ENCODE peak calls at places on chromosomes 6 and 20, in six cellular contexts. One of them, this sample, is unnamed.

GRCh38 chr20:51184289-51184688 is 161.4 kb upstream of the KCNG1 start:
- DNase-seq in activated CD4-positive, CD25-positive, alpha-beta regulatory T cell treated with anti-CD3 and anti-CD28 coated beads, Interleukin-2, amount 50 U/mL, for 72 hours: no peak
- DNase-seq in left cardiac atrium: no peak
- DNase-seq in BJ: no peak
- DNase-seq in stimulated activated CD4-positive, alpha-beta T cell treated with anti-CD3 and anti-CD28 coated beads, Interleukin-12 subunit alpha, Interleukin-12 subunit beta, amount 100 ng/mL, for 4 hours: no peak
- DNase-seq in NCI-H1105: no peak
- DNase-seq in this sample: no peak

GRCh38 chr6:36027501-36028087 is at the start of gene MAPK14:
- DNase-seq in activated CD4-positive, CD25-positive, alpha-beta regulatory T cell treated with anti-CD3 and anti-CD28 coated beads, Interleukin-2, amount 50 U/mL, for 72 hours: peak; percentile 95
- DNase-seq in BJ: peak; percentile 96
- DNase-seq in NCI-H1105: peak; percentile 100
- DNase-seq in stimulated activated CD4-positive, alpha-beta T cell treated with anti-CD3 and anti-CD28 coated beads, Interleukin-12 subunit alpha, Interleukin-12 subunit beta, amount 100 ng/mL, for 4 hours: peak; percentile 95
- DNase-seq in left cardiac atrium: peak; percentile 99
- DNase-seq in this sample: peak; percentile 96

GRCh38 chr6:53513056-53513455 is 31.8 kb downstream of the GCLC start:
- DNase-seq in stimulated activated CD4-positive, alpha-beta T cell treated with anti-CD3 and anti-CD28 coated beads, Interleukin-12 subunit alpha, Interleukin-12 subunit beta, amount 100 ng/mL, for 4 hours: no peak
- DNase-seq in BJ: no peak
- DNase-seq in NCI-H1105: no peak
- DNase-seq in left cardiac atrium: no peak
- DNase-seq in activated CD4-positive, CD25-positive, alpha-beta regulatory T cell treated with anti-CD3 and anti-CD28 coated beads, Interleukin-2, amount 50 U/mL, for 72 hours: no peak
- DNase-seq in this sample: no peak

GRCh38 chr20:12984863-12985262 is 23.9 kb upstream of the SPTLC3 start:
- DNase-seq in BJ: no peak
- DNase-seq in stimulated activated CD4-positive, alpha-beta T cell treated with anti-CD3 and anti-CD28 coated beads, Interleukin-12 subunit alpha, Interleukin-12 subunit beta, amount 100 ng/mL, for 4 hours: no peak
- DNase-seq in left cardiac atrium: no peak
- DNase-seq in NCI-H1105: no peak
- DNase-seq in activated CD4-positive, CD25-positive, alpha-beta regulatory T cell treated with anti-CD3 and anti-CD28 coated beads, Interleukin-2, amount 50 U/mL, for 72 hours: no peak
- DNase-seq in this sample: no peak

GRCh38 chr20:51393566-51393965 is 149.0 kb downstream of the NFATC2 start:
- DNase-seq in NCI-H1105: no peak
- DNase-seq in left cardiac atrium: peak; percentile 53
- DNase-seq in activated CD4-positive, CD25-positive, alpha-beta regulatory T cell treated with anti-CD3 and anti-CD28 coated beads, Interleukin-2, amount 50 U/mL, for 72 hours: no peak
- DNase-seq in stimulated activated CD4-positive, alpha-beta T cell treated with anti-CD3 and anti-CD28 coated beads, Interleukin-12 subunit alpha, Interleukin-12 subunit beta, amount 100 ng/mL, for 4 hours: no peak
- DNase-seq in BJ: no peak
- DNase-seq in this sample: no peak

GRCh38 chr6:34531580-34532201 is 24.4 kb downstream of the SPDEF start:
- DNase-seq in stimulated activated CD4-positive, alpha-beta T cell treated with anti-CD3 and anti-CD28 coated beads, Interleukin-12 subunit alpha, Interleukin-12 subunit beta, amount 100 ng/mL, for 4 hours: no peak
- DNase-seq in left cardiac atrium: peak; percentile 54
- DNase-seq in NCI-H1105: no peak
- DNase-seq in BJ: no peak
- DNase-seq in activated CD4-positive, CD25-positive, alpha-beta regulatory T cell treated with anti-CD3 and anti-CD28 coated beads, Interleukin-2, amount 50 U/mL, for 72 hours: peak; percentile 45
- DNase-seq in this sample: no peak

GRCh38 chr6:128474933-128475332 is 45.5 kb downstream of the PTPRK start:
- DNase-seq in activated CD4-positive, CD25-positive, alpha-beta regulatory T cell treated with anti-CD3 and anti-CD28 coated beads, Interleukin-2, amount 50 U/mL, for 72 hours: no peak
- DNase-seq in NCI-H1105: no peak
- DNase-seq in BJ: no peak
- DNase-seq in left cardiac atrium: no peak
- DNase-seq in stimulated activated CD4-positive, alpha-beta T cell treated with anti-CD3 and anti-CD28 coated beads, Interleukin-12 subunit alpha, Interleukin-12 subunit beta, amount 100 ng/mL, for 4 hours: no peak
- DNase-seq in this sample: no peak

GRCh38 chr6:34527751-34528670 is 28.1 kb downstream of the SPDEF start:
- DNase-seq in activated CD4-positive, CD25-positive, alpha-beta regulatory T cell treated with anti-CD3 and anti-CD28 coated beads, Interleukin-2, amount 50 U/mL, for 72 hours: no peak
- DNase-seq in stimulated activated CD4-positive, alpha-beta T cell treated with anti-CD3 and anti-CD28 coated beads, Interleukin-12 subunit alpha, Interleukin-12 subunit beta, amount 100 ng/mL, for 4 hours: no peak
- DNase-seq in NCI-H1105: no peak
- DNase-seq in BJ: no peak
- DNase-seq in left cardiac atrium: peak; percentile 10
- DNase-seq in this sample: no peak

GRCh38 chr20:23566199-23566932 is 1.9 kb downstream of the CST9L start:
- DNase-seq in activated CD4-positive, CD25-positive, alpha-beta regulatory T cell treated with anti-CD3 and anti-CD28 coated beads, Interleukin-2, amount 50 U/mL, for 72 hours: no peak
- DNase-seq in BJ: no peak
- DNase-seq in left cardiac atrium: no peak
- DNase-seq in stimulated activated CD4-positive, alpha-beta T cell treated with anti-CD3 and anti-CD28 coated beads, Interleukin-12 subunit alpha, Interleukin-12 subunit beta, amount 100 ng/mL, for 4 hours: no peak
- DNase-seq in NCI-H1105: no peak
- DNase-seq in this sample: no peak

GRCh38 chr20:38670786-38671185 is 53.5 kb upstream of the SLC32A1 start:
- DNase-seq in left cardiac atrium: no peak
- DNase-seq in BJ: no peak
- DNase-seq in stimulated activated CD4-positive, alpha-beta T cell treated with anti-CD3 and anti-CD28 coated beads, Interleukin-12 subunit alpha, Interleukin-12 subunit beta, amount 100 ng/mL, for 4 hours: no peak
- DNase-seq in NCI-H1105: no peak
- DNase-seq in activated CD4-positive, CD25-positive, alpha-beta regulatory T cell treated with anti-CD3 and anti-CD28 coated beads, Interleukin-2, amount 50 U/mL, for 72 hours: no peak
- DNase-seq in this sample: no peak

GRCh38 chr6:1701668-1702353 is 92.1 kb downstream of the FOXC1 start:
- DNase-seq in BJ: peak; percentile 75
- DNase-seq in stimulated activated CD4-positive, alpha-beta T cell treated with anti-CD3 and anti-CD28 coated beads, Interleukin-12 subunit alpha, Interleukin-12 subunit beta, amount 100 ng/mL, for 4 hours: no peak
- DNase-seq in activated CD4-positive, CD25-positive, alpha-beta regulatory T cell treated with anti-CD3 and anti-CD28 coated beads, Interleukin-2, amount 50 U/mL, for 72 hours: no peak
- DNase-seq in left cardiac atrium: peak; percentile 35
- DNase-seq in NCI-H1105: no peak
- DNase-seq in this sample: no peak

GRCh38 chr6:41966961-41967311 is 25.3 kb upstream of the CCND3 start:
- DNase-seq in activated CD4-positive, CD25-positive, alpha-beta regulatory T cell treated with anti-CD3 and anti-CD28 coated beads, Interleukin-2, amount 50 U/mL, for 72 hours: no peak
- DNase-seq in stimulated activated CD4-positive, alpha-beta T cell treated with anti-CD3 and anti-CD28 coated beads, Interleukin-12 subunit alpha, Interleukin-12 subunit beta, amount 100 ng/mL, for 4 hours: no peak
- DNase-seq in BJ: no peak
- DNase-seq in left cardiac atrium: no peak
- DNase-seq in NCI-H1105: no peak
- DNase-seq in this sample: no peak

GRCh38 chr20:58688838-58689237 is 3.8 kb upstream of the NPEPL1 start:
- DNase-seq in left cardiac atrium: no peak
- DNase-seq in stimulated activated CD4-positive, alpha-beta T cell treated with anti-CD3 and anti-CD28 coated beads, Interleukin-12 subunit alpha, Interleukin-12 subunit beta, amount 100 ng/mL, for 4 hours: no peak
- DNase-seq in activated CD4-positive, CD25-positive, alpha-beta regulatory T cell treated with anti-CD3 and anti-CD28 coated beads, Interleukin-2, amount 50 U/mL, for 72 hours: no peak
- DNase-seq in BJ: no peak
- DNase-seq in NCI-H1105: no peak
- DNase-seq in this sample: no peak

GRCh38 chr6:116055513-116055912 is 5.2 kb downstream of the FRK start:
- DNase-seq in NCI-H1105: no peak
- DNase-seq in BJ: no peak
- DNase-seq in left cardiac atrium: no peak
- DNase-seq in stimulated activated CD4-positive, alpha-beta T cell treated with anti-CD3 and anti-CD28 coated beads, Interleukin-12 subunit alpha, Interleukin-12 subunit beta, amount 100 ng/mL, for 4 hours: no peak
- DNase-seq in activated CD4-positive, CD25-positive, alpha-beta regulatory T cell treated with anti-CD3 and anti-CD28 coated beads, Interleukin-2, amount 50 U/mL, for 72 hours: no peak
- DNase-seq in this sample: no peak

GRCh38 chr20:61629361-61630239 is 377.5 kb downstream of the CDH4 start:
- DNase-seq in NCI-H1105: no peak
- DNase-seq in left cardiac atrium: peak; percentile 16
- DNase-seq in stimulated activated CD4-positive, alpha-beta T cell treated with anti-CD3 and anti-CD28 coated beads, Interleukin-12 subunit alpha, Interleukin-12 subunit beta, amount 100 ng/mL, for 4 hours: no peak
- DNase-seq in BJ: no peak
- DNase-seq in activated CD4-positive, CD25-positive, alpha-beta regulatory T cell treated with anti-CD3 and anti-CD28 coated beads, Interleukin-2, amount 50 U/mL, for 72 hours: no peak
- DNase-seq in this sample: no peak

GRCh38 chr20:418858-419365 is 10.8 kb downstream of the RBCK1 start:
- DNase-seq in stimulated activated CD4-positive, alpha-beta T cell treated with anti-CD3 and anti-CD28 coated beads, Interleukin-12 subunit alpha, Interleukin-12 subunit beta, amount 100 ng/mL, for 4 hours: no peak
- DNase-seq in activated CD4-positive, CD25-positive, alpha-beta regulatory T cell treated with anti-CD3 and anti-CD28 coated beads, Interleukin-2, amount 50 U/mL, for 72 hours: no peak
- DNase-seq in left cardiac atrium: no peak
- DNase-seq in BJ: no peak
- DNase-seq in NCI-H1105: no peak
- DNase-seq in this sample: no peak

GRCh38 chr6:38554700-38555413 is 84.9 kb downstream of the BTBD9 start:
- DNase-seq in left cardiac atrium: no peak
- DNase-seq in activated CD4-positive, CD25-positive, alpha-beta regulatory T cell treated with anti-CD3 and anti-CD28 coated beads, Interleukin-2, amount 50 U/mL, for 72 hours: no peak
- DNase-seq in NCI-H1105: no peak
- DNase-seq in stimulated activated CD4-positive, alpha-beta T cell treated with anti-CD3 and anti-CD28 coated beads, Interleukin-12 subunit alpha, Interleukin-12 subunit beta, amount 100 ng/mL, for 4 hours: no peak
- DNase-seq in BJ: peak; percentile 14
- DNase-seq in this sample: no peak

GRCh38 chr6:161271343-161272019 is 2.4 kb downstream of the AGPAT4 start:
- DNase-seq in BJ: no peak
- DNase-seq in activated CD4-positive, CD25-positive, alpha-beta regulatory T cell treated with anti-CD3 and anti-CD28 coated beads, Interleukin-2, amount 50 U/mL, for 72 hours: no peak
- DNase-seq in NCI-H1105: no peak
- DNase-seq in left cardiac atrium: no peak
- DNase-seq in stimulated activated CD4-positive, alpha-beta T cell treated with anti-CD3 and anti-CD28 coated beads, Interleukin-12 subunit alpha, Interleukin-12 subunit beta, amount 100 ng/mL, for 4 hours: no peak
- DNase-seq in this sample: no peak

GRCh38 chr6:296151-297122 is 4.2 kb downstream of the DUSP22 start:
- DNase-seq in left cardiac atrium: peak; percentile 52
- DNase-seq in stimulated activated CD4-positive, alpha-beta T cell treated with anti-CD3 and anti-CD28 coated beads, Interleukin-12 subunit alpha, Interleukin-12 subunit beta, amount 100 ng/mL, for 4 hours: no peak
- DNase-seq in NCI-H1105: no peak
- DNase-seq in BJ: no peak
- DNase-seq in activated CD4-positive, CD25-positive, alpha-beta regulatory T cell treated with anti-CD3 and anti-CD28 coated beads, Interleukin-2, amount 50 U/mL, for 72 hours: peak; percentile 32
- DNase-seq in this sample: no peak

GRCh38 chr20:50116368-50116999 is 3.5 kb upstream of the UBE2V1 start:
- DNase-seq in left cardiac atrium: no peak
- DNase-seq in activated CD4-positive, CD25-positive, alpha-beta regulatory T cell treated with anti-CD3 and anti-CD28 coated beads, Interleukin-2, amount 50 U/mL, for 72 hours: peak; percentile 32
- DNase-seq in BJ: no peak
- DNase-seq in stimulated activated CD4-positive, alpha-beta T cell treated with anti-CD3 and anti-CD28 coated beads, Interleukin-12 subunit alpha, Interleukin-12 subunit beta, amount 100 ng/mL, for 4 hours: no peak
- DNase-seq in NCI-H1105: no peak
- DNase-seq in this sample: no peak

GRCh38 chr6:27111743-27112142 is 135.8 kb upstream of the PRSS16 start:
- DNase-seq in stimulated activated CD4-positive, alpha-beta T cell treated with anti-CD3 and anti-CD28 coated beads, Interleukin-12 subunit alpha, Interleukin-12 subunit beta, amount 100 ng/mL, for 4 hours: no peak
- DNase-seq in activated CD4-positive, CD25-positive, alpha-beta regulatory T cell treated with anti-CD3 and anti-CD28 coated beads, Interleukin-2, amount 50 U/mL, for 72 hours: no peak
- DNase-seq in BJ: no peak
- DNase-seq in NCI-H1105: no peak
- DNase-seq in left cardiac atrium: no peak
- DNase-seq in this sample: no peak

GRCh38 chr6:33947047-33947446 is 143.2 kb upstream of the MLN start:
- DNase-seq in left cardiac atrium: no peak
- DNase-seq in BJ: no peak
- DNase-seq in NCI-H1105: no peak
- DNase-seq in stimulated activated CD4-positive, alpha-beta T cell treated with anti-CD3 and anti-CD28 coated beads, Interleukin-12 subunit alpha, Interleukin-12 subunit beta, amount 100 ng/mL, for 4 hours: no peak
- DNase-seq in activated CD4-positive, CD25-positive, alpha-beta regulatory T cell treated with anti-CD3 and anti-CD28 coated beads, Interleukin-2, amount 50 U/mL, for 72 hours: no peak
- DNase-seq in this sample: no peak

GRCh38 chr6:73388433-73388799 is 6.2 kb upstream of the DDX43 start:
- DNase-seq in stimulated activated CD4-positive, alpha-beta T cell treated with anti-CD3 and anti-CD28 coated beads, Interleukin-12 subunit alpha, Interleukin-12 subunit beta, amount 100 ng/mL, for 4 hours: no peak
- DNase-seq in NCI-H1105: no peak
- DNase-seq in activated CD4-positive, CD25-positive, alpha-beta regulatory T cell treated with anti-CD3 and anti-CD28 coated beads, Interleukin-2, amount 50 U/mL, for 72 hours: no peak
- DNase-seq in BJ: no peak
- DNase-seq in left cardiac atrium: no peak
- DNase-seq in this sample: no peak

GRCh38 chr20:10370091-10370887 is 63.7 kb downstream of the MKKS start:
- DNase-seq in NCI-H1105: no peak
- DNase-seq in BJ: no peak
- DNase-seq in activated CD4-positive, CD25-positive, alpha-beta regulatory T cell treated with anti-CD3 and anti-CD28 coated beads, Interleukin-2, amount 50 U/mL, for 72 hours: no peak
- DNase-seq in left cardiac atrium: no peak
- DNase-seq in stimulated activated CD4-positive, alpha-beta T cell treated with anti-CD3 and anti-CD28 coated beads, Interleukin-12 subunit alpha, Interleukin-12 subunit beta, amount 100 ng/mL, for 4 hours: no peak
- DNase-seq in this sample: no peak

GRCh38 chr6:51414361-51414760 is 595.7 kb downstream of the TFAP2B start:
- DNase-seq in left cardiac atrium: no peak
- DNase-seq in activated CD4-positive, CD25-positive, alpha-beta regulatory T cell treated with anti-CD3 and anti-CD28 coated beads, Interleukin-2, amount 50 U/mL, for 72 hours: no peak
- DNase-seq in BJ: no peak
- DNase-seq in NCI-H1105: no peak
- DNase-seq in stimulated activated CD4-positive, alpha-beta T cell treated with anti-CD3 and anti-CD28 coated beads, Interleukin-12 subunit alpha, Interleukin-12 subunit beta, amount 100 ng/mL, for 4 hours: no peak
- DNase-seq in this sample: no peak

GRCh38 chr6:6749791-6750434 is 161.4 kb downstream of the LY86 start:
- DNase-seq in activated CD4-positive, CD25-positive, alpha-beta regulatory T cell treated with anti-CD3 and anti-CD28 coated beads, Interleukin-2, amount 50 U/mL, for 72 hours: no peak
- DNase-seq in NCI-H1105: no peak
- DNase-seq in stimulated activated CD4-positive, alpha-beta T cell treated with anti-CD3 and anti-CD28 coated beads, Interleukin-12 subunit alpha, Interleukin-12 subunit beta, amount 100 ng/mL, for 4 hours: peak; percentile 25
- DNase-seq in BJ: peak; percentile 43
- DNase-seq in left cardiac atrium: peak; percentile 52
- DNase-seq in this sample: no peak

GRCh38 chr6:113713665-113714064 is 143.5 kb upstream of the MARCKS start:
- DNase-seq in BJ: no peak
- DNase-seq in NCI-H1105: no peak
- DNase-seq in left cardiac atrium: no peak
- DNase-seq in stimulated activated CD4-positive, alpha-beta T cell treated with anti-CD3 and anti-CD28 coated beads, Interleukin-12 subunit alpha, Interleukin-12 subunit beta, amount 100 ng/mL, for 4 hours: no peak
- DNase-seq in activated CD4-positive, CD25-positive, alpha-beta regulatory T cell treated with anti-CD3 and anti-CD28 coated beads, Interleukin-2, amount 50 U/mL, for 72 hours: no peak
- DNase-seq in this sample: no peak

GRCh38 chr20:50292324-50293243 is 102.0 kb downstream of the CEBPB start:
- DNase-seq in BJ: peak; percentile 71
- DNase-seq in NCI-H1105: no peak
- DNase-seq in activated CD4-positive, CD25-positive, alpha-beta regulatory T cell treated with anti-CD3 and anti-CD28 coated beads, Interleukin-2, amount 50 U/mL, for 72 hours: peak; percentile 47
- DNase-seq in left cardiac atrium: peak; percentile 96
- DNase-seq in stimulated activated CD4-positive, alpha-beta T cell treated with anti-CD3 and anti-CD28 coated beads, Interleukin-12 subunit alpha, Interleukin-12 subunit beta, amount 100 ng/mL, for 4 hours: peak; percentile 31
- DNase-seq in this sample: peak; percentile 48

GRCh38 chr6:15555101-15556038 is 107.5 kb downstream of the DTNBP1 start:
- DNase-seq in NCI-H1105: no peak
- DNase-seq in stimulated activated CD4-positive, alpha-beta T cell treated with anti-CD3 and anti-CD28 coated beads, Interleukin-12 subunit alpha, Interleukin-12 subunit beta, amount 100 ng/mL, for 4 hours: no peak
- DNase-seq in activated CD4-positive, CD25-positive, alpha-beta regulatory T cell treated with anti-CD3 and anti-CD28 coated beads, Interleukin-2, amount 50 U/mL, for 72 hours: no peak
- DNase-seq in BJ: no peak
- DNase-seq in left cardiac atrium: no peak
- DNase-seq in this sample: no peak

GRCh38 chr6:123804771-123805540 is 1.3 kb downstream of the NKAIN2 start:
- DNase-seq in BJ: no peak
- DNase-seq in left cardiac atrium: no peak
- DNase-seq in NCI-H1105: no peak
- DNase-seq in stimulated activated CD4-positive, alpha-beta T cell treated with anti-CD3 and anti-CD28 coated beads, Interleukin-12 subunit alpha, Interleukin-12 subunit beta, amount 100 ng/mL, for 4 hours: no peak
- DNase-seq in activated CD4-positive, CD25-positive, alpha-beta regulatory T cell treated with anti-CD3 and anti-CD28 coated beads, Interleukin-2, amount 50 U/mL, for 72 hours: no peak
- DNase-seq in this sample: no peak

GRCh38 chr20:4482378-4482777 is 239.3 kb upstream of the PRND start:
- DNase-seq in BJ: no peak
- DNase-seq in stimulated activated CD4-positive, alpha-beta T cell treated with anti-CD3 and anti-CD28 coated beads, Interleukin-12 subunit alpha, Interleukin-12 subunit beta, amount 100 ng/mL, for 4 hours: no peak
- DNase-seq in NCI-H1105: no peak
- DNase-seq in left cardiac atrium: no peak
- DNase-seq in activated CD4-positive, CD25-positive, alpha-beta regulatory T cell treated with anti-CD3 and anti-CD28 coated beads, Interleukin-2, amount 50 U/mL, for 72 hours: no peak
- DNase-seq in this sample: no peak

GRCh38 chr20:61628480-61628879 is 376.4 kb downstream of the CDH4 start:
- DNase-seq in BJ: no peak
- DNase-seq in activated CD4-positive, CD25-positive, alpha-beta regulatory T cell treated with anti-CD3 and anti-CD28 coated beads, Interleukin-2, amount 50 U/mL, for 72 hours: no peak
- DNase-seq in left cardiac atrium: peak; percentile 10
- DNase-seq in stimulated activated CD4-positive, alpha-beta T cell treated with anti-CD3 and anti-CD28 coated beads, Interleukin-12 subunit alpha, Interleukin-12 subunit beta, amount 100 ng/mL, for 4 hours: no peak
- DNase-seq in NCI-H1105: no peak
- DNase-seq in this sample: no peak

GRCh38 chr6:128666405-128666804 is 146.0 kb upstream of the PTPRK start:
- DNase-seq in BJ: no peak
- DNase-seq in left cardiac atrium: no peak
- DNase-seq in NCI-H1105: no peak
- DNase-seq in activated CD4-positive, CD25-positive, alpha-beta regulatory T cell treated with anti-CD3 and anti-CD28 coated beads, Interleukin-2, amount 50 U/mL, for 72 hours: no peak
- DNase-seq in stimulated activated CD4-positive, alpha-beta T cell treated with anti-CD3 and anti-CD28 coated beads, Interleukin-12 subunit alpha, Interleukin-12 subunit beta, amount 100 ng/mL, for 4 hours: no peak
- DNase-seq in this sample: no peak

GRCh38 chr20:571754-572331 is 28.3 kb upstream of the CSNK2A1 start:
- DNase-seq in BJ: no peak
- DNase-seq in stimulated activated CD4-positive, alpha-beta T cell treated with anti-CD3 and anti-CD28 coated beads, Interleukin-12 subunit alpha, Interleukin-12 subunit beta, amount 100 ng/mL, for 4 hours: no peak
- DNase-seq in left cardiac atrium: peak; percentile 75
- DNase-seq in NCI-H1105: no peak
- DNase-seq in activated CD4-positive, CD25-positive, alpha-beta regulatory T cell treated with anti-CD3 and anti-CD28 coated beads, Interleukin-2, amount 50 U/mL, for 72 hours: no peak
- DNase-seq in this sample: no peak